ENCODE peak calls at places on chromosome 22, in six cellular contexts. K, M, S, I, J and Q are unnamed samples.

GRCh38 chr22:25747245-25747944 is 5.4 kb downstream of the MYO18B start:
- DNase-seq in K (peak), I (no peak), J (no peak), M (no peak), S (no peak), Q (no peak)

GRCh38 chr22:31818481-31819392 is 64.9 kb downstream of the DEPDC5 start:
- DNase-seq in I (no peak), J (no peak), M (no peak), S (no peak), K (no peak), Q (no peak)

GRCh38 chr22:17781319-17782031 is 7.2 kb upstream of the BID start:
- DNase-seq in M (peak), K (no peak), J (peak), I (no peak), S (peak), Q (no peak)

GRCh38 chr22:37639070-37639760 is at the start of gene SH3BP1:
- DNase-seq in K (peak), I (no peak), S (no peak), J (peak), M (no peak), Q (peak)

GRCh38 chr22:17243524-17243923 is 24.3 kb upstream of the ADA2 start:
- DNase-seq in M (no peak), J (no peak), K (no peak), S (peak), I (no peak), Q (no peak)

GRCh38 chr22:23533771-23534191 is 46.3 kb downstream of the IGLL1 start:
- DNase-seq in M (no peak), I (no peak), S (no peak), K (no peak), J (no peak), Q (no peak)

GRCh38 chr22:45125198-45125597 is 38.5 kb upstream of the NUP50 start:
- DNase-seq in K (no peak), I (no peak), M (no peak), S (no peak), J (no peak), Q (no peak)

GRCh38 chr22:43220625-43221380 is 33.9 kb upstream of the TTLL12 start:
- DNase-seq in S (no peak), I (no peak), J (no peak), K (no peak), M (no peak), Q (no peak)

GRCh38 chr22:48619721-48620120 is 1208.0 kb downstream of the BRD1 start:
- DNase-seq in J (no peak), K (no peak), I (no peak), S (no peak), M (no peak), Q (no peak)

GRCh38 chr22:39229688-39230260 is 15.0 kb downstream of the PDGFB start:
- DNase-seq in J (no peak), I (no peak), K (no peak), M (no peak), S (no peak), Q (no peak)

GRCh38 chr22:36323182-36323854 is 64.4 kb downstream of the MYH9 start:
- DNase-seq in S (no peak), J (no peak), M (no peak), I (peak), K (peak), Q (no peak)

GRCh38 chr22:19867617-19868016 is 12.9 kb upstream of the GNB1L start:
- DNase-seq in S (no peak), K (no peak), J (no peak), I (no peak), M (no peak), Q (no peak)

GRCh38 chr22:20781272-20781990 is 7.5 kb downstream of the SERPIND1 start:
- DNase-seq in K (no peak), J (no peak), M (no peak), I (no peak), S (no peak), Q (no peak)